ENCODE peak calls at places on chromosome 1, in nine cellular contexts. Q, O, F, C, W, E, J, V and R are unnamed samples.

GRCh38 chr1:10075732-10076131 is 43.0 kb downstream of the UBE4B start:
- DNase-seq in V (no peak), W (no peak), E (no peak), O (no peak), F (no peak), J (no peak), C (no peak), Q (no peak), R (no peak)

GRCh38 chr1:119469741-119470140 is 37.3 kb upstream of the HSD3B1 start:
- DNase-seq in F (no peak), E (no peak), C (no peak), V (no peak), O (no peak), W (no peak), Q (no peak), J (no peak), R (no peak)

GRCh38 chr1:162983671-162984425 is 85.3 kb upstream of the RGS4 start:
- DNase-seq in W (no peak), Q (no peak), E (no peak), F (no peak), C (no peak), O (no peak), J (no peak), V (no peak), R (no peak)

GRCh38 chr1:104291156-104291555 is 541.5 kb downstream of the AMY1C start:
- DNase-seq in E (no peak), F (no peak), W (no peak), Q (no peak), J (no peak), C (no peak), O (no peak), V (no peak), R (no peak)

GRCh38 chr1:245261786-245262185 is 107.0 kb downstream of the KIF26B start:
- DNase-seq in C (no peak), V (no peak), O (no peak), F (no peak), W (no peak), J (no peak), Q (no peak), E (no peak), R (no peak)

GRCh38 chr1:111963985-111964738 is 25.3 kb downstream of the KCND3 start:
- DNase-seq in J (no peak), E (no peak), W (no peak), C (no peak), F (no peak), O (no peak), Q (no peak), V (no peak), R (no peak)

GRCh38 chr1:241323510-241323909 is 33.5 kb downstream of the RGS7 start:
- DNase-seq in O (peak; percentile 25), F (no peak), E (no peak), W (peak; percentile 20), J (no peak), Q (peak; percentile 61), V (no peak), C (peak; percentile 16), R (no peak)

GRCh38 chr1:199403421-199404116 is 623.9 kb upstream of the NR5A2 start:
- DNase-seq in V (no peak), O (peak; percentile 37), F (no peak), E (no peak), J (no peak), Q (no peak), C (no peak), W (no peak), R (no peak)